ENCODE peak calls at places on chromosomes 7 and 10, in four cellular contexts. N is SK-N-SH, U is KBM-7, C is ureter. I is an unnamed sample.

GRCh38 chr10:103739039-103739764 is 116.2 kb downstream of the SH3PXD2A start:
- DNase-seq in N (no peak), U (no peak), C (peak; percentile 69), I (peak; percentile 99)

GRCh38 chr10:112435013-112435619 is 11.6 kb downstream of the ZDHHC6 start:
- DNase-seq in N (no peak), U (peak; percentile 37), C (no peak), I (peak; percentile 56)

GRCh38 chr7:47318395-47319182 is 263.3 kb downstream of the TNS3 start:
- DNase-seq in N (no peak), U (no peak), C (no peak), I (no peak)

GRCh38 chr7:108452707-108453106 is 3.5 kb downstream of the NRCAM start:
- DNase-seq in N (peak; percentile 61), U (peak; percentile 57), C (no peak), I (peak; percentile 38)

GRCh38 chr7:22411977-22412693 is 55.2 kb upstream of the RAPGEF5 start:
- DNase-seq in N (no peak), U (no peak), C (no peak), I (no peak)

GRCh38 chr10:120607016-120607709 is 150.1 kb downstream of the PLPP4 start:
- DNase-seq in N (no peak), U (no peak), C (no peak), I (peak; percentile 78)

GRCh38 chr10:69220041-69220451 is at the start of gene HKDC1:
- DNase-seq in N (no peak), U (no peak), C (no peak), I (no peak)

GRCh38 chr10:11602357-11602756 is 9.1 kb downstream of the USP6NL start:
- DNase-seq in N (no peak), U (no peak), C (no peak), I (no peak)

GRCh38 chr10:34821587-34822585 is 6.8 kb upstream of the PARD3 start:
- DNase-seq in N (no peak), U (no peak), C (no peak), I (no peak)

GRCh38 chr7:17844514-17845196 is 95.6 kb downstream of the SNX13 start:
- DNase-seq in N (no peak), U (no peak), C (no peak), I (no peak)

GRCh38 chr7:55018361-55019328 is at the start of gene EGFR:
- DNase-seq in N (peak; percentile 91), U (no peak), C (peak; percentile 91), I (peak; percentile 82)

GRCh38 chr7:116918744-116919143 is 34.6 kb upstream of the ST7 start:
- DNase-seq in N (no peak), U (no peak), C (no peak), I (no peak)

GRCh38 chr10:97546441-97547340 is 25.9 kb upstream of the ANKRD2 start:
- DNase-seq in N (no peak), U (no peak), C (no peak), I (no peak)

GRCh38 chr7:106216517-106217088 is 68.2 kb downstream of the NAMPT start:
- DNase-seq in N (no peak), U (no peak), C (peak; percentile 74), I (peak; percentile 93)

GRCh38 chr10:21427804-21428481 is 97.5 kb downstream of the SKIDA1 start:
- DNase-seq in N (no peak), U (peak; percentile 50), C (no peak), I (peak; percentile 41)

GRCh38 chr7:94529516-94529915 is 19.9 kb downstream of the CASD1 start:
- DNase-seq in N (no peak), U (no peak), C (no peak), I (peak; percentile 19)

GRCh38 chr10:62724465-62724864 is 80.1 kb upstream of the ADO start:
- DNase-seq in N (no peak), U (no peak), C (no peak), I (no peak)

GRCh38 chr10:13869295-13869664 is 282.5 kb downstream of the PRPF18 start:
- DNase-seq in N (no peak), U (no peak), C (no peak), I (no peak)

GRCh38 chr10:122102146-122102866 is 113.3 kb downstream of the TACC2 start:
- DNase-seq in N (no peak), U (no peak), C (no peak), I (no peak)

GRCh38 chr10:58967551-58968418 is 208.7 kb upstream of the PHYHIPL start:
- DNase-seq in N (peak; percentile 58), U (no peak), C (no peak), I (peak; percentile 6)

GRCh38 chr7:132255898-132256297 is 320.4 kb downstream of the PLXNA4 start:
- DNase-seq in N (peak; percentile 63), U (no peak), C (peak; percentile 50), I (no peak)

GRCh38 chr7:98836811-98837631 is 32.8 kb downstream of the TMEM130 start:
- DNase-seq in N (peak; percentile 81), U (peak; percentile 52), C (no peak), I (no peak)

GRCh38 chr7:26038201-26038990 is 113.6 kb upstream of the NFE2L3 start:
- DNase-seq in N (no peak), U (no peak), C (no peak), I (no peak)

GRCh38 chr7:157903715-157904114 is 566.9 kb downstream of the DNAJB6 start:
- DNase-seq in N (no peak), U (no peak), C (no peak), I (no peak)